ENCODE peak calls at places on chromosomes 7 and 10, in five cellular contexts. R, X, E, J and D are unnamed samples. For H3K27me3, H3K4me1 and H3K9me3, the result is how much of the 10 kb centered on the place peaks cover.

GRCh38 chr10:50990568-50991495 is 83.5 kb upstream of the PRKG1 start:
- DNase-seq in J (peak), E (peak), X (peak), R (no peak), D (peak)

GRCh38 chr7:30936650-30937245 is 25.1 kb downstream of the AQP1 start:
- DNase-seq in R (no peak), E (no peak), X (no peak), J (no peak), D (no peak)

GRCh38 chr7:380226-380550 is 90.2 kb downstream of the FOXL3 start:
- DNase-seq in R (no peak), E (no peak), J (no peak), X (peak), D (no peak)

GRCh38 chr10:36489181-36489927 is 636.0 kb upstream of the ANKRD30A start:
- DNase-seq in J (no peak), E (no peak), R (no peak), X (no peak), D (no peak)

GRCh38 chr7:140927351-140927750 is 2.6 kb upstream of the BRAF start:
- DNase-seq in R (no peak), J (no peak), E (no peak), X (no peak), D (no peak)

GRCh38 chr7:43467406-43467805 is 115.5 kb upstream of the STK17A start:
- DNase-seq in E (no peak), J (no peak), X (no peak), R (no peak), D (no peak)

GRCh38 chr10:103916901-103917300 is 1.1 kb downstream of the STN1 start:
- DNase-seq in J (no peak), X (no peak), R (peak), E (no peak), D (no peak)

GRCh38 chr7:36406156-36406555 is 16.5 kb downstream of the ANLN start:
- DNase-seq in R (no peak), E (no peak), J (no peak), X (no peak), D (peak)

GRCh38 chr10:29689001-29689400 is 54.2 kb upstream of the SVIL start:
- DNase-seq in X (no peak), J (no peak), R (no peak), E (no peak), D (no peak)

GRCh38 chr7:134795231-134795630 is 15.8 kb downstream of the CALD1 start:
- DNase-seq in X (no peak), R (no peak), J (no peak), E (no peak), D (no peak)

GRCh38 chr10:20877986-20878979 is 18.8 kb downstream of the NEBL start:
- DNase-seq in J (no peak), R (no peak), E (no peak), X (no peak), D (no peak)

GRCh38 chr10:63054889-63055606 is 78.1 kb upstream of the NRBF2 start:
- DNase-seq in X (no peak), R (no peak), E (no peak), J (no peak), D (no peak)

GRCh38 chr10:103445767-103446567 is 6.2 kb downstream of the CALHM2 start:
- DNase-seq in J (peak), X (peak), E (no peak), R (no peak), D (no peak)

GRCh38 chr10:124745678-124746077 is 1.5 kb upstream of the FAM53B start:
- DNase-seq in J (peak), R (no peak), X (no peak), E (no peak), D (peak)

GRCh38 chr10:131024259-131025131 is 287.0 kb downstream of the TCERG1L start:
- DNase-seq in R (no peak), X (peak), J (no peak), E (no peak), D (no peak)

DNA sequence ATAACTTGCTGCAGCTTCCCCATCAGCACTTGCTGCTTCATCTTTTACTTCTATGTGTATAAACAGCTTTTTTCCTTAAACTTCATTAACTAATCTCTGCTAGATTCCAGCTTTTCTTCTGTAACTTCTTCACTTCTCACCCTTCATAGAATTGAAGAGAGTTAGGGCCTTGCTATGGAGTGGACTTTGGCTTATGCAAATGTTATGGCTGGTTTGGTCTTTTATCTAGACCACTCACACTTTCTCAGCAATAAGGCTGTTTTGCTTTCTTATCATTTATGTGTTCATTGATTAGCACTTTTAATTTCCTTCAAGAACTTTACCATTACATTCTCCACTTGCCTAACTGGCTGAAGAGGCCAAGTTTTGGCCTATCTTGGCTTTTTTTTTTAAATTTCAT is 64.2 kb upstream of the HELLS start:
- DNase-seq in J (no peak), E (no peak), X (no peak), R (no peak), D (no peak)
- H3K27me3 ChIP-seq in J (under half), E (under half), X (under half), R (under half), D (under half)

GRCh38 chr7:141991144-141991543 is 4.5 kb upstream of the MGAM start:
- DNase-seq in R (no peak), J (no peak), E (no peak), X (no peak), D (no peak)
- H3K4me1 ChIP-seq in R (under half), J (under half), E (under half), X (under half), D (under half)

GRCh38 chr7:157555921-157556320 is 219.1 kb downstream of the DNAJB6 start:
- DNase-seq in E (no peak), J (peak), R (no peak), X (peak), D (no peak)

GRCh38 chr7:157558516-157558874 is 221.7 kb downstream of the DNAJB6 start:
- DNase-seq in R (no peak), J (no peak), X (peak), E (no peak), D (no peak)

GRCh38 chr7:157558061-157558460 is 221.3 kb downstream of the DNAJB6 start:
- DNase-seq in R (no peak), E (no peak), X (peak), J (no peak), D (no peak)

GRCh38 chr7:157556339-157556944 is 219.6 kb downstream of the DNAJB6 start:
- DNase-seq in E (no peak), R (no peak), J (peak), X (peak), D (no peak)

DNA sequence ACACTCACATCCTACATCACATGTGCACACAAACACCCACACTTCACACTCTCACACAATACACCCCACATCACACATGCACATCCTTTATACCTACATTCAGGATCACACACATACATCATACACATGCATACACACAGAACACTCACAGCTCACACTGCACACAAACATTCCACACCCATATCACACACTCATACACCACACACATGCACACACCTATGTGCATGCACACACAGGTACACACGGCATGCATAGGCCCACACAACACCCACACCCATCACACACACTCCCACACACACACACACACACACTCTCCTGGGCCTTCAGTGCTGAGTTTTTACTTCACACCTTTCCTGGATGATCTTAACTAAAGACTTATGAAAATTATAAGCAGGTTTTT is 220.5 kb downstream of the DNAJB6 start:
- DNase-seq in R (no peak), X (no peak), J (no peak), E (no peak), D (no peak)
- H3K9me3 ChIP-seq in R (under half), X (under half), J (under half), E (under half), D (under half)

GRCh38 chr10:1601371-1601906 is 135.9 kb downstream of the ADARB2 start:
- DNase-seq in E (no peak), X (peak), R (no peak), J (no peak), D (no peak)

GRCh38 chr10:1600861-1601260 is 136.5 kb downstream of the ADARB2 start:
- DNase-seq in E (no peak), X (peak), J (no peak), R (no peak), D (no peak)

GRCh38 chr10:1604246-1604645 is 133.1 kb downstream of the ADARB2 start:
- DNase-seq in J (no peak), X (peak), E (no peak), R (no peak), D (no peak)

GRCh38 chr10:1603181-1603580 is 134.1 kb downstream of the ADARB2 start:
- DNase-seq in J (no peak), X (peak), R (no peak), E (no peak), D (no peak)

GRCh38 chr10:1602037-1602471 is 135.3 kb downstream of the ADARB2 start:
- DNase-seq in E (no peak), J (no peak), X (peak), R (no peak), D (no peak)
- H3K27me3 ChIP-seq in E (under half), J (under half), X (under half), R (under half), D (under half)

GRCh38 chr10:122178655-122179054 is 92.4 kb upstream of the BTBD16 start:
- DNase-seq in R (no peak), J (no peak), E (no peak), X (no peak), D (peak)

GRCh38 chr10:122172311-122173008 is 98.6 kb upstream of the BTBD16 start:
- DNase-seq in X (no peak), R (no peak), J (no peak), E (no peak), D (no peak)

GRCh38 chr10:122173337-122173736 is 97.8 kb upstream of the BTBD16 start:
- DNase-seq in J (no peak), X (no peak), E (no peak), R (no peak), D (no peak)

GRCh38 chr10:122173766-122174435 is 97.2 kb upstream of the BTBD16 start:
- DNase-seq in X (no peak), E (no peak), J (no peak), R (no peak), D (no peak)

DNA sequence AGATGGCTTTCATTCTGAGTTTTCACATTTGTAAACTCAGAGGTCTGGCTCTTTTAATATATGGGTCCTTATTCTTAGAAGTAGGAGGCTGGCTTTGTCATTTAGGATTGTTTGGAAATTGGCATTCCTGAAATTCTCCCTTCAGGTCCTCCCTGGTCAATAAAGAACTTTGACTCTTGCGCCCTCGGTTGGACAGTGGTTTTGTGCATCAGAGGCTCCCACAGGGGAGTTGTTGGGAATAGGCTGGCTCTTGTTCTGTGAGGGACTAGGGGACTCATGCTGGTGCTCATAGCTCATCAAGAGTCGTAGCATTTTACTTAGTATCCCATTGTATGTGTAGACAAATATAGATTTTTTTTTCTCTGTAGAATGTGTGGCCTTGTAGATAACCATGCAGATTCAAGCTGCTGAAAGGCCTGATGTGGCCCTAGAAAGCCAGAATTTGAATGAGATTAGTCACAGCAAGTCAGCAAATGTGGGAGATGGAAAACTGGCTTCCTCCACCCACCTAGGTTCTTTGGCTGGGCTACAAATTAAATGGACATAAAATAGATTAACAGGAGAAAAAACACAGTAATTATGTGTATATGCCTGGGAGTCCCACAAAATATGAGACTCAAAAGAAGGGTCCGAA is 94.7 kb upstream of the BTBD16 start:
- DNase-seq in X (no peak), J (no peak), E (no peak), R (no peak), D (no peak)
- H3K4me1 ChIP-seq in X (under half), J (under half), E (under half), R (under half), D (under half)